ENCODE peak calls at places on chromosomes 13 and 19, in seven cellular contexts. W is cardiac muscle cell, A is NB4, F is choroid plexus epithelial cell, M is AG04449, N is right atrium auricular region, B is bronchial epithelial cell. I is an unnamed sample.

GRCh38 chr19:15684828-15685227 is 11.9 kb downstream of the CYP4F12 start:
- DNase-seq in B (no peak), N (no peak), F (no peak), A (peak; percentile 26), W (no peak), M (no peak), I (no peak)

GRCh38 chr19:53294786-53295441 is 27.4 kb upstream of the VN1R4 start:
- DNase-seq in N (no peak), W (no peak), M (no peak), F (no peak), A (no peak), B (no peak), I (no peak)

GRCh38 chr19:28019371-28019770 is 1193.6 kb downstream of the UQCRFS1 start:
- DNase-seq in A (no peak), F (no peak), N (no peak), B (no peak), M (no peak), W (no peak), I (no peak)

GRCh38 chr19:7292950-7293794 is 1.0 kb downstream of the INSR start:
- DNase-seq in M (no peak), N (peak; percentile 60), B (no peak), F (no peak), W (peak; percentile 5), A (peak; percentile 60), I (peak; percentile 25)

GRCh38 chr13:28376604-28377003 is 118.3 kb downstream of the FLT1 start:
- DNase-seq in M (no peak), N (no peak), B (no peak), A (peak; percentile 31), F (no peak), W (no peak), I (no peak)

GRCh38 chr13:50969691-50970090 is 60.1 kb downstream of the RNASEH2B start:
- DNase-seq in M (no peak), A (no peak), W (peak; percentile 34), F (peak; percentile 26), N (no peak), B (peak; percentile 10), I (no peak)

GRCh38 chr19:2770055-2771013 is 12.7 kb downstream of the SGTA start:
- DNase-seq in M (no peak), B (no peak), A (no peak), N (peak; percentile 80), W (peak; percentile 77), F (peak; percentile 45), I (no peak)

GRCh38 chr19:17553256-17553655 is 2.2 kb upstream of the COLGALT1 start:
- DNase-seq in N (peak; percentile 79), M (peak; percentile 81), F (peak; percentile 97), B (peak; percentile 26), A (peak; percentile 66), W (peak; percentile 98), I (peak; percentile 70)

GRCh38 chr19:15353908-15354307 is 21.6 kb upstream of the BRD4 start:
- DNase-seq in F (no peak), A (no peak), B (no peak), W (no peak), M (no peak), N (no peak), I (no peak)

GRCh38 chr19:18731562-18732008 is 48.1 kb downstream of the CRTC1 start:
- DNase-seq in N (no peak), F (peak; percentile 32), M (no peak), A (no peak), B (peak; percentile 26), W (peak; percentile 54), I (no peak)

GRCh38 chr19:38862321-38863059 is 12.7 kb upstream of the HNRNPL start:
- DNase-seq in A (no peak), M (no peak), F (no peak), W (peak; percentile 47), N (no peak), B (no peak), I (no peak)

GRCh38 chr13:113737803-113738202 is 21.2 kb upstream of the TMEM255B start:
- DNase-seq in F (no peak), M (no peak), N (no peak), A (no peak), W (no peak), B (no peak), I (no peak)

GRCh38 chr19:49682274-49682673 is 5.2 kb downstream of the PRMT1 start:
- DNase-seq in B (no peak), M (no peak), N (no peak), F (no peak), A (no peak), W (no peak), I (no peak)

GRCh38 chr13:37736040-37736439 is 133.5 kb downstream of the TRPC4 start:
- DNase-seq in F (peak; percentile 38), M (no peak), B (no peak), W (no peak), N (no peak), A (no peak), I (no peak)

GRCh38 chr13:92303428-92303827 is 905.0 kb downstream of the GPC5 start:
- DNase-seq in W (peak; percentile 98), M (no peak), A (no peak), F (peak; percentile 97), B (no peak), N (no peak), I (no peak)

GRCh38 chr13:60591348-60591747 is 194.3 kb downstream of the TDRD3 start:
- DNase-seq in F (peak; percentile 42), M (peak; percentile 36), A (peak; percentile 69), B (no peak), W (peak; percentile 86), N (no peak), I (no peak)

GRCh38 chr13:77537302-77537919 is 1.9 kb downstream of the SCEL start:
- DNase-seq in F (no peak), B (peak; percentile 92), W (no peak), M (no peak), N (no peak), A (no peak), I (no peak)

GRCh38 chr19:33641956-33642498 is 20.3 kb downstream of the CHST8 start:
- DNase-seq in F (no peak), A (no peak), N (no peak), M (no peak), W (no peak), B (no peak), I (no peak)

GRCh38 chr13:77861716-77862115 is 56.9 kb downstream of the EDNRB start:
- DNase-seq in B (no peak), M (no peak), W (peak; percentile 48), A (peak; percentile 14), F (peak; percentile 1), N (no peak), I (no peak)

GRCh38 chr19:31332096-31332495 is 17.1 kb downstream of the TSHZ3 start:
- DNase-seq in M (no peak), N (no peak), B (no peak), F (peak; percentile 61), A (no peak), W (no peak), I (no peak)

GRCh38 chr19:50830266-50831025 is 2.9 kb downstream of the KLK15 start:
- DNase-seq in N (no peak), B (no peak), A (no peak), W (no peak), M (no peak), F (no peak), I (no peak)

DNA sequence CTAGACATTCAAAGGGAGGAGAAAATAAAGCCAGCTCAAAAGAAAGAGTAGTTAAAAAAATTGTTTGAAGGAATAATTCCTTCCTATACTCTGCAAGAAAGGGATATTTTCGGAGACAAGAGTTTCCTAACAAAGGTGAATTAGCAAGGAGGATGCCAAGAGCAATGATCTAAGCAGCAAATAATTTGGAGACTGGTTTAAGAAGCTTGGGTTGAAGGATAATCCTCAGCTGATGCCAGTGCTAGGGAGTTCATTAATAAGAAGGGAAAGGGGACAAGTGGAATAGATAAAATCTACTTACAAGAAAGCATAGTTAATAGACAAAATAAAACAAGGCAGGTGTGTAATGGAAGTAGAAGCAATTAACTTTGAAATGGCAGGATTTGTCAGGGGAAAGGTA is 372.3 kb downstream of the NDFIP2 start:
- DNase-seq in F (no peak), W (no peak), A (no peak), N (no peak), B (no peak), M (no peak), I (no peak)
- TF ChIP-seq CTCF in F (no peak), W (no peak), A (no peak), N (no peak), B (no peak), M (no peak), I (no peak)

DNA sequence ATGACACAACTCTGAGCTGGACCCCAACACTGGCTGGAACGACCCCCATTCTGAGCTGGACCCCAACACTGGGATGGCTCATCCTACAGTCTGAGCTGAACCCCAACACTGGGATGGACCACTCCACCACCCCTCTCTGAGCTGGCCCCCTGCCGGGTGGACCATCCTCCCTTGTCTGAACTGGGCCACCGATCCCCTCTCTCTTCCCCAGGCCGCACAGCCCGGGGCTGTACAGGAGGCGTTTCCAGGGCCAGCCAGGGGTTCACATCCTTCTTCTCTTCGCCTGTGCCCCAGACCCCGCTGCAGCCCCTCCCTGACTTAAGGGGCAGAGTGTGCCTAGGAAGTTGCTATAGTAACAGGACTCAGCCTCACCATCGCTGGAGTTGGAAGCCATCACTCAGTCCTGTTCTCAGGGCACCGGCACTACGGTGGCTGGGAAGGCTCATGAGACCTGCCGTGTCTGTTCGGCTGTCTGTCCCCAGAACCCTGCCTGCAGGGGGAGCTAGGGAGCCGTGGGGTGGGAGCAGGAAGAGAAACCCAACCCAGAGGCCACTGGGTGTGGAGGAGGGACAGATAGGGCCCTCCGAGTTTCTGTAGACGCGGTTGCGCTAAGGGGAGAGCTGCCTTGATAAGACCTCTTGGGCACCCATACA is 3.7 kb downstream of the PRKACA start:
- DNase-seq in F (no peak), N (no peak), A (peak; percentile 49), B (no peak), M (no peak), W (no peak), I (no peak)
- TF ChIP-seq CTCF in F (peak; percentile 42), N (no peak), A (peak; percentile 47), B (peak; percentile 35), M (no peak), W (peak; percentile 35), I (peak; percentile 20)

GRCh38 chr13:23955064-23955463 is 57.8 kb upstream of the C1QTNF9B start:
- DNase-seq in N (no peak), A (no peak), B (no peak), W (no peak), M (no peak), F (no peak), I (no peak)
- TF ChIP-seq CTCF in N (no peak), A (no peak), B (no peak), W (no peak), M (no peak), F (no peak), I (no peak)

GRCh38 chr13:33279898-33280549 is 5.5 kb downstream of the STARD13 start:
- DNase-seq in M (no peak), N (no peak), F (peak; percentile 80), A (no peak), W (peak; percentile 50), B (peak; percentile 97), I (no peak)

GRCh38 chr13:33280923-33281322 is 4.6 kb downstream of the STARD13 start:
- DNase-seq in B (no peak), W (no peak), F (peak; percentile 75), A (no peak), N (no peak), M (no peak), I (no peak)

GRCh38 chr13:33279414-33279813 is 6.1 kb downstream of the STARD13 start:
- DNase-seq in M (no peak), N (no peak), B (no peak), A (no peak), W (no peak), F (no peak), I (no peak)

GRCh38 chr13:33281951-33282595 is 3.5 kb downstream of the STARD13 start:
- DNase-seq in M (no peak), F (peak; percentile 54), A (no peak), N (no peak), B (peak; percentile 96), W (no peak), I (no peak)

GRCh38 chr13:33280550-33280905 is 5.0 kb downstream of the STARD13 start:
- DNase-seq in A (no peak), W (no peak), B (peak; percentile 55), N (no peak), F (no peak), M (no peak), I (no peak)
- TF ChIP-seq CTCF in A (no peak), W (no peak), B (no peak), N (no peak), F (no peak), M (no peak), I (no peak)